ENCODE peak calls at places on chromosomes 3 and 15, in seven cellular contexts. One of them, this sample, is unnamed.

GRCh38 chr15:42366151-42366550 is 6.8 kb downstream of the CAPN3 start:
- DNase-seq in AG09309: no peak
- DNase-seq in SJSA1: no peak
- DNase-seq in cardiac fibroblast: no peak
- DNase-seq in pons: no peak
- DNase-seq in left ventricle myocardium inferior: no peak
- DNase-seq in NCI-H1417: no peak
- DNase-seq in this sample: no peak

GRCh38 chr3:152724270-152724669 is 110.7 kb upstream of the P2RY1 start:
- DNase-seq in SJSA1: no peak
- DNase-seq in left ventricle myocardium inferior: no peak
- DNase-seq in cardiac fibroblast: no peak
- DNase-seq in NCI-H1417: no peak
- DNase-seq in AG09309: no peak
- DNase-seq in pons: no peak
- DNase-seq in this sample: no peak

GRCh38 chr3:134029256-134029733 is 430 bp downstream of the SLCO2A1 start:
- DNase-seq in SJSA1: no peak
- DNase-seq in left ventricle myocardium inferior: no peak
- DNase-seq in AG09309: no peak
- DNase-seq in pons: no peak
- DNase-seq in cardiac fibroblast: peak
- DNase-seq in NCI-H1417: peak
- DNase-seq in this sample: peak

GRCh38 chr3:112089956-112090898 is 4.0 kb downstream of the C3orf52 start:
- DNase-seq in cardiac fibroblast: no peak
- DNase-seq in pons: no peak
- DNase-seq in NCI-H1417: no peak
- DNase-seq in left ventricle myocardium inferior: no peak
- DNase-seq in SJSA1: no peak
- DNase-seq in AG09309: no peak
- DNase-seq in this sample: no peak

GRCh38 chr3:97793415-97794019 is 28.3 kb upstream of the CRYBG3 start:
- DNase-seq in pons: peak
- DNase-seq in SJSA1: no peak
- DNase-seq in cardiac fibroblast: peak
- DNase-seq in NCI-H1417: peak
- DNase-seq in AG09309: peak
- DNase-seq in left ventricle myocardium inferior: no peak
- DNase-seq in this sample: no peak

GRCh38 chr3:60754617-60755016 is 496.6 kb downstream of the FHIT start:
- DNase-seq in left ventricle myocardium inferior: no peak
- DNase-seq in NCI-H1417: no peak
- DNase-seq in SJSA1: no peak
- DNase-seq in cardiac fibroblast: no peak
- DNase-seq in AG09309: no peak
- DNase-seq in pons: no peak
- DNase-seq in this sample: no peak

GRCh38 chr15:36399276-36399675 is 180.2 kb upstream of the CDIN1 start:
- DNase-seq in cardiac fibroblast: no peak
- DNase-seq in NCI-H1417: no peak
- DNase-seq in AG09309: no peak
- DNase-seq in pons: no peak
- DNase-seq in SJSA1: no peak
- DNase-seq in left ventricle myocardium inferior: no peak
- DNase-seq in this sample: no peak

GRCh38 chr15:34993877-34994276 is 5.8 kb upstream of the ZNF770 start:
- DNase-seq in AG09309: no peak
- DNase-seq in pons: no peak
- DNase-seq in cardiac fibroblast: no peak
- DNase-seq in left ventricle myocardium inferior: no peak
- DNase-seq in NCI-H1417: no peak
- DNase-seq in SJSA1: no peak
- DNase-seq in this sample: no peak

GRCh38 chr15:56040081-56041035 is 46.9 kb upstream of the NEDD4 start:
- DNase-seq in left ventricle myocardium inferior: peak
- DNase-seq in pons: no peak
- DNase-seq in SJSA1: peak
- DNase-seq in NCI-H1417: peak
- DNase-seq in AG09309: peak
- DNase-seq in cardiac fibroblast: peak
- DNase-seq in this sample: peak

GRCh38 chr15:100809587-100809986 is 70.0 kb upstream of the ALDH1A3 start:
- DNase-seq in cardiac fibroblast: peak
- DNase-seq in SJSA1: no peak
- DNase-seq in left ventricle myocardium inferior: no peak
- DNase-seq in NCI-H1417: no peak
- DNase-seq in pons: no peak
- DNase-seq in AG09309: no peak
- DNase-seq in this sample: no peak

GRCh38 chr3:102177075-102177755 is 257.6 kb upstream of the ZPLD1 start:
- DNase-seq in AG09309: no peak
- DNase-seq in NCI-H1417: no peak
- DNase-seq in left ventricle myocardium inferior: no peak
- DNase-seq in cardiac fibroblast: no peak
- DNase-seq in pons: no peak
- DNase-seq in SJSA1: no peak
- DNase-seq in this sample: no peak

GRCh38 chr15:85311647-85312046 is 68.8 kb upstream of the AKAP13 start:
- DNase-seq in NCI-H1417: no peak
- DNase-seq in AG09309: no peak
- DNase-seq in left ventricle myocardium inferior: no peak
- DNase-seq in pons: no peak
- DNase-seq in cardiac fibroblast: no peak
- DNase-seq in SJSA1: no peak
- DNase-seq in this sample: no peak